ENCODE peak calls at places on chromosomes 1 and 21, in four cellular contexts. Q is body of pancreas, B is A549, Z is endodermal cell. X is an unnamed sample. For H3K4me1, the result is how much of the 10 kb centered on the place peaks cover.

GRCh38 chr1:153774780-153775431 is at the start of gene SLC27A3:
- DNase-seq in B (no peak), Q (peak), Z (peak), X (peak)

GRCh38 chr1:37130221-37130948 is 96.1 kb upstream of the GRIK3 start:
- DNase-seq in B (no peak), Z (no peak), Q (no peak), X (no peak)

GRCh38 chr1:5111581-5111980 is 457.2 kb downstream of the AJAP1 start:
- DNase-seq in Q (no peak), Z (no peak), B (no peak), X (no peak)

GRCh38 chr1:223248001-223248786 is 105.1 kb upstream of the TLR5 start:
- DNase-seq in Z (no peak), B (no peak), Q (peak), X (no peak)

GRCh38 chr1:40076895-40077312 is 20.1 kb downstream of the PPT1 start:
- DNase-seq in Q (no peak), B (no peak), Z (no peak), X (no peak)

GRCh38 chr1:158181577-158181922 is 855 bp downstream of the CD1D start:
- DNase-seq in Z (no peak), B (no peak), Q (no peak), X (no peak)

GRCh38 chr21:19122371-19122770 is 718.8 kb upstream of the TMPRSS15 start:
- DNase-seq in B (no peak), Q (no peak), Z (no peak), X (peak)

GRCh38 chr1:33222381-33222780 is 33.9 kb upstream of the ZNF362 start:
- DNase-seq in Z (no peak), B (no peak), Q (no peak), X (no peak)

GRCh38 chr1:1776672-1777393 is 1.4 kb downstream of the NADK start:
- DNase-seq in B (no peak), Z (no peak), Q (no peak), X (no peak)

GRCh38 chr1:48000883-48001282 is 3.7 kb upstream of the TRABD2B start:
- DNase-seq in Z (peak), B (no peak), Q (no peak), X (no peak)

GRCh38 chr1:45820797-45821196 is 17.4 kb downstream of the MAST2 start:
- DNase-seq in Z (no peak), Q (no peak), B (no peak), X (no peak)

GRCh38 chr1:45828841-45829240 is 25.4 kb downstream of the MAST2 start:
- DNase-seq in Q (no peak), B (no peak), Z (no peak), X (no peak)

GRCh38 chr1:45827256-45827655 is 23.8 kb downstream of the MAST2 start:
- DNase-seq in Q (no peak), B (no peak), Z (no peak), X (no peak)

GRCh38 chr1:45822644-45823043 is 19.2 kb downstream of the MAST2 start:
- DNase-seq in Z (no peak), Q (no peak), B (no peak), X (no peak)

DNA sequence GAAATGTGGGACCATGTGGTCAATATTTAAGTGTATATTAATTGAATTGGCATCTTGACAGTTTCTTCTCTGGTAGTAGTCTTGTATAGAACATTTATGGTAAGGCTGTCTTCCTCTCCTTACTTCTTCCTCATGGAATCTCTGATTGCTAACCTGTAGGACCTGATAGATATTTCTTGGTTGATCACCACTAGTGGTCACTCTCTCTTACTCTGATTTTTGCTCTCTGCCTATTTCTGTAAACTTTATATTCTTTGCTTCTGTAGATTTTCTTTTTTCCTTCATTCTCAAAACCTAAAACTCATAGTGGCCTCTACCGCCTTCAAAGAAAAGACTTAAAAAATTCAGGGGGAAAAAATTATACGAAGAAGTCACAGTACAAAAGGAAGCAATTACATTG is 21.2 kb downstream of the MAST2 start:
- DNase-seq in B (no peak), Z (no peak), Q (no peak), X (no peak)
- TF ChIP-seq CTCF in B (peak), Z (peak), Q (no peak), X (no peak)

DNA sequence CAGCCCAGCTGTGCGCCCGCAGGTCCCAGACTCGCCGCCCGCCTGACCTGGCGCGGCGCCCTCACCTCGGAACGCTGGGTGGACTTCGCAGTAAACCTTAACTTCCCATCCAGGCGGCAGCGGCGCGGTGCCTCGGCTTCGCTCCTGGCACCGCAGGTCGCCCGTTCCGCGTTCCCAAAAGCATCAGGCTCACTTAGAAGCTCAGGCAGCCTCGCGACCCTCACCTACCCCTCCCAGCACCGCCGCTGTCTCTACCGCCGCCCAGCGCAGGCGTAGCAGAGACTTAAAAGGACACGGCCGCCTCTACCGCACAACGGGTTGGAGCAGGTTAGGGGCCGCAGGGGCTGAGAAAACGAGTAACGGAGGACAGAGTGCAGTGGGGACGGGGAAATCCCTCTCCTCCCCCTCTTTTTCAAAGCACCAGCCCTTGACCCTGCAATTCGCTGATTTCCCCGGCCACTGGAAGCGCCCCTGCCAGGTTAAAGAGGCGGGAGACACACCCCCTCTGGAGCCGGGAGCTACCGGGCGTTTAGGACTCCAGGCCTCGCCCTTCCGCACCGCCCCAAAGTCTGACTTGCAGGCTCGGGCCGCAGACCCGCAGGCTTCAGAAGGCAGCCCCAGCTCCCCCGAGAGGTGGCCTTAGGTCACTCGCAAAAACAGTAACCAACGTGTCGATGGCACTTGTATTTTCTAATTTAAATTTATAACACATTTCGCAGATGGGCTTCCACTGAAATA is 328.5 kb downstream of the FAM72C start:
- DNase-seq in Z (no peak), B (no peak), Q (no peak), X (no peak)
- H3K4me3 ChIP-seq in Z (no peak), B (peak), Q (no peak), X (no peak)

GRCh38 chr1:220706921-220707559 is 16.9 kb downstream of the C1orf115 start:
- DNase-seq in Z (no peak), Q (peak), B (no peak), X (no peak)

GRCh38 chr1:220708244-220708643 is 18.1 kb downstream of the C1orf115 start:
- DNase-seq in Q (no peak), B (no peak), Z (no peak), X (no peak)

GRCh38 chr1:220710333-220710732 is 20.2 kb downstream of the C1orf115 start:
- DNase-seq in Q (no peak), Z (no peak), B (no peak), X (no peak)

GRCh38 chr1:220711086-220711809 is 21.1 kb downstream of the C1orf115 start:
- DNase-seq in Q (peak), B (no peak), Z (no peak), X (no peak)

DNA sequence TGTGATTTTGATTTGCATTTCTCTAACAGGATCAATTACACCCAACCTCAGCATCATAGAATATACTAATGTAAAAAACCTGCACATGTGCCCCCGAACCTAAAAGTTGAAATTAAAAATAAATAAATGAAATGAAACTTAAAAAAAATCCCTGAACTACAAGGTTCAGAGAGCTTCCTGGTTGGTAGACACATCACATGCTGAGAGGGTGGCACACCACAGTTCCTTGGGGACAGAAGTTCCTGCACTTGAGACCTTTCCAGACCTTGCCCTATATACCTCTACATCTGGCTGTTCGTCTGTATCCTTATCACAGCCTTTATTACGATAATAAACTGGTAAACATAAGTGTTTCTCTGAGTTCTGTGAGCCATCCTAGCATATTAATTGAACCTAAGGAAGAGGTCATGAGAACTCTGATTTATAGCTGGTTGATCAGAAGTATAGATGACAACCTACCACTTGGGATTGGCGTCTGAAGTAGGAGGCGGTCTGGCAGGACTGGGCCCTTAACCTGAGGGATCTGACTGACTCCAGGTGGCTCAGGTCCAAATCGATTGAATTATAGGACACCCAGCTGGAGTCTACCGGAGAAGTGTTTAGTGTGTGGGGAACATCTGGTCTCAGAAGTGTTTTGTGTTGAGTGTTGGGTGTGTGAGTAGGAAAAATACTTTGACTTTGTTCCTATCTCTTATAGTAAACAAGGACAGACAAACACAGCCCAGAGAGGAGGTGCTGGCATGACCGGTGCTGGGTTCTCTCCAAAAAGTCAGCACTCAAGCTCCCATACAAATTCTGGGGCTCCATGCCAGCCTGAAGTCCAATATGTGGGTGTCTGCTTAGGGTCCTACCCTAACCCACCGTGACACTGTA is 19.0 kb downstream of the C1orf115 start:
- DNase-seq in Z (no peak), Q (peak), B (no peak), X (no peak)
- H3K4me1 ChIP-seq in Z (under half), Q (under half), B (under half), X (under half)

DNA sequence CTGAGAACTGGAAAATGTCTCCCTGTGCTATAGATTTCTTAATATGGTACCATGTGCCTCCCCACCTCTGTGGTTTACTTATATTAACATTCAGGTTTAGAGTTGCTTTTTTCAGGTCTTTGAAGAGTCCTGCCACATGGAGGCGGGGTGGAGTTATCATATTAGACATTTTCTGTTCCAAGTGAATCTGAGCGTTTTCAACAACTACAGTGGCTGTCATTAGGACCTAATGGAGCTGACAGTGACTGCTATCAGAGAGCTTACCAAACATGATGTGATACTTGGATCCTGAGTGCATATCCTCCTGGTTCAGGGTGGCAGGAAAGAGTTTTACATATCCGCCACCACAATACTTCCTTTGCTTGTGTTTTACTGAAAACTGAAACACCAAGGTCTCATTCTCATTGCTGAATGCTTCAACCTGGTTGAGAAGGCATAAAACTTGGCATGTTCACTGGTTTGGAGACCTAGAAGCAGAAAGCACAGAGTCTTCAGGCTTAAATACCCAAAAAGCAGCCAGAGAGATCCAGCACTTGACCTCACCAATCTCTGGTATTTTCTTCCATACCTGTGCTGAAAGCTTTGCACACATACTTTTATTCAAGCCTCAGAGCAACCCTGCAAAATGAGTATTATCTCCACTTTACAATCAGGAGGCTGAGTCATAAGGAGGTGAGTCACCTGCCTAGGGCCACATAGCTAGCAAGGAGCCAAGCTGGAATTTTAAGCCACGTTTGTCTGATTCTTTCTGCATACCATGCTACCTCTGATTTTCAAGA is 47.4 kb upstream of the OSBPL9 start:
- DNase-seq in Z (peak), B (peak), Q (peak), X (no peak)
- TF ChIP-seq CTCF in Z (no peak), B (peak), Q (no peak), X (peak)

GRCh38 chr1:67347688-67348472 is 40.2 kb downstream of the IL12RB2 start:
- DNase-seq in Q (peak), B (peak), Z (peak), X (peak)

GRCh38 chr1:67350783-67351182 is 43.1 kb downstream of the IL12RB2 start:
- DNase-seq in Z (no peak), Q (no peak), B (no peak), X (no peak)

GRCh38 chr1:67346982-67347381 is 39.3 kb downstream of the IL12RB2 start:
- DNase-seq in B (no peak), Q (no peak), Z (no peak), X (no peak)

DNA sequence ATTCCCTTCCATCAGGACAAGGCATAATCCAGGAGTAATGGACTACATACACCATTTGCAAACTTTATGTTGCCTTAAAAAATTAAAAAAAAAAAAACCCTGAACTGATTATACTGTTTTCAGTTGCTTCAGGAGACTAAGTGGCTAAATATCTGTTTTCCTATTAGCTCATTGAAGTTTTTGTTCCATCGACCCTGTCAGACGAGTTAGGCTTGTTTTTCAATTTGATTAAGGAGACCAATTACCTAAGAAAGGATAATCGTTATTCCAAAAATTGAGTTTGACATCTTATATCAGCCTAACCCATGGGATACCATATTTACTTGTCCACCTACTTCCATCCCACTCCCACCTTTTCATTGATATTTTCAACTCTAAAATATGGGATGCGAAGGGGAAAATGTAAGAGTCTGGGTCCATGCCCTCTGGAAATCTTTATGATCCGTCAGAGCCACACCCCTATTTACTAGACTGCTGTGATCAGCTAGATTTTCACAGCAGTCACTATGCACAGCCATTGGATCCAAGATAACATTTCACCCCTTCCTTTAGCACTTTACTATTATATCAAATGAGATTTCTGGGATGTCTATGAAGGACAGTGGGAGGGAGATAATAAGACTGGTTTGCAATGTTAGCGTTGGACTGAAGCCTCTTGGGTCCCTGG is 41.0 kb downstream of the IL12RB2 start:
- DNase-seq in B (no peak), Z (no peak), Q (no peak), X (no peak)
- H3K4me3 ChIP-seq in B (no peak), Z (no peak), Q (no peak), X (no peak)

GRCh38 chr1:31944205-31945089 is 6.3 kb upstream of the PTP4A2 start:
- DNase-seq in B (peak), Z (peak), Q (peak), X (no peak)
- H3K4me1 ChIP-seq in B (half or more), Z (under half), Q (under half), X (under half)

GRCh38 chr1:174883361-174883760 is 116.4 kb upstream of the CACYBP start:
- DNase-seq in Z (peak), B (peak), Q (no peak), X (no peak)
- TF ChIP-seq CTCF in Z (peak), B (no peak), Q (no peak), X (no peak)

X was measured in BE2C.